ENCODE peak calls at places on chromosomes 12 and 14, in seven cellular contexts. D, U, X, T, I, Z and V are unnamed samples.

GRCh38 chr14:100076133-100076532 is 10.9 kb downstream of the EVL start:
- DNase-seq in D (peak), U (no peak), X (no peak), T (peak), I (no peak), Z (peak), V (no peak)

GRCh38 chr12:7068240-7068993 is 7.9 kb downstream of the C1S start:
- DNase-seq in D (no peak), U (no peak), X (no peak), T (peak), I (no peak), Z (no peak), V (no peak)

GRCh38 chr14:54568821-54569591 is 2.1 kb downstream of the SAMD4A start:
- DNase-seq in D (peak), U (no peak), X (no peak), T (no peak), I (no peak), Z (no peak), V (peak)

GRCh38 chr12:12871587-12872138 is 19.7 kb upstream of the GPRC5A start:
- DNase-seq in D (no peak), U (no peak), X (no peak), T (no peak), I (no peak), Z (no peak), V (no peak)

GRCh38 chr14:104134061-104134965 is 4.1 kb upstream of the KIF26A start:
- DNase-seq in D (no peak), U (no peak), X (no peak), T (no peak), I (no peak), Z (peak), V (no peak)

GRCh38 chr12:28308891-28309290 is 118.6 kb downstream of the CCDC91 start:
- DNase-seq in D (no peak), U (no peak), X (no peak), T (no peak), I (no peak), Z (no peak), V (no peak)

GRCh38 chr12:2853626-2854025 is 3.2 kb downstream of the TEX52 start:
- DNase-seq in D (peak), U (peak), X (peak), T (peak), I (peak), Z (peak), V (peak)

GRCh38 chr14:96897184-96897583 is 100.0 kb downstream of the VRK1 start:
- DNase-seq in D (no peak), U (no peak), X (no peak), T (no peak), I (no peak), Z (no peak), V (no peak)

GRCh38 chr12:119375619-119376018 is 41.1 kb downstream of the CCDC60 start:
- DNase-seq in D (no peak), U (no peak), X (no peak), T (peak), I (no peak), Z (peak), V (no peak)

GRCh38 chr14:76644875-76645518 is 116.3 kb upstream of the VASH1 start:
- DNase-seq in D (peak), U (peak), X (peak), T (peak), I (peak), Z (no peak), V (peak)